ENCODE peak calls at places on chromosomes 2 and 18, in four cellular contexts. E is K562, D is HepG2, V is neural progenitor cell. C is an unnamed sample.

GRCh38 chr2:1010373-1011017 is 59.8 kb downstream of the SNTG2 start:
- DNase-seq in E (no peak), D (no peak), V (peak), C (peak)

GRCh38 chr2:212618636-212619035 is 80.0 kb upstream of the ERBB4 start:
- DNase-seq in E (no peak), D (no peak), V (no peak), C (no peak)

GRCh38 chr2:19158211-19158610 is 200.2 kb downstream of the OSR1 start:
- DNase-seq in E (no peak), D (no peak), V (no peak), C (no peak)

GRCh38 chr2:40543381-40543780 is 91.5 kb upstream of the SLC8A1 start:
- DNase-seq in E (no peak), D (no peak), V (no peak), C (no peak)

GRCh38 chr2:207681431-207681830 is 30.0 kb upstream of the CCNYL1 start:
- DNase-seq in E (no peak), D (no peak), V (no peak), C (no peak)

GRCh38 chr2:62774555-62775366 is 69.2 kb downstream of the EHBP1 start:
- DNase-seq in E (peak), D (peak), V (peak), C (peak)

GRCh38 chr18:21296045-21296444 is 54.0 kb downstream of the GREB1L start:
- DNase-seq in E (no peak), D (no peak), V (no peak), C (no peak)

GRCh38 chr2:238911376-238912227 is 63.7 kb downstream of the TWIST2 start:
- DNase-seq in E (no peak), D (no peak), V (no peak), C (no peak)

GRCh38 chr2:55109219-55109891 is 59.1 kb upstream of the RTN4 start:
- DNase-seq in E (peak), D (peak), V (no peak), C (no peak)

GRCh38 chr2:26484579-26484978 is 6.7 kb upstream of the OTOF start:
- DNase-seq in E (no peak), D (no peak), V (no peak), C (no peak)

GRCh38 chr18:78630356-78630755 is 349.3 kb upstream of the SALL3 start:
- DNase-seq in E (no peak), D (no peak), V (no peak), C (no peak)

GRCh38 chr2:45922577-45922988 is 271.1 kb downstream of the PRKCE start:
- DNase-seq in E (no peak), D (no peak), V (peak), C (no peak)

GRCh38 chr2:85110991-85111560 is 22.1 kb upstream of the TCF7L1 start:
- DNase-seq in E (no peak), D (no peak), V (no peak), C (no peak)

GRCh38 chr2:10047616-10048500 is 4.5 kb downstream of the KLF11 start:
- DNase-seq in E (no peak), D (no peak), V (no peak), C (no peak)

GRCh38 chr2:10045561-10046355 is 2.4 kb downstream of the KLF11 start:
- DNase-seq in E (no peak), D (no peak), V (no peak), C (no peak)

GRCh38 chr2:10043906-10044601 is 704 bp downstream of the KLF11 start:
- DNase-seq in E (peak), D (peak), V (peak), C (peak)

GRCh38 chr2:10048501-10049171 is 5.3 kb downstream of the KLF11 start:
- DNase-seq in E (peak), D (no peak), V (peak), C (peak)

DNA sequence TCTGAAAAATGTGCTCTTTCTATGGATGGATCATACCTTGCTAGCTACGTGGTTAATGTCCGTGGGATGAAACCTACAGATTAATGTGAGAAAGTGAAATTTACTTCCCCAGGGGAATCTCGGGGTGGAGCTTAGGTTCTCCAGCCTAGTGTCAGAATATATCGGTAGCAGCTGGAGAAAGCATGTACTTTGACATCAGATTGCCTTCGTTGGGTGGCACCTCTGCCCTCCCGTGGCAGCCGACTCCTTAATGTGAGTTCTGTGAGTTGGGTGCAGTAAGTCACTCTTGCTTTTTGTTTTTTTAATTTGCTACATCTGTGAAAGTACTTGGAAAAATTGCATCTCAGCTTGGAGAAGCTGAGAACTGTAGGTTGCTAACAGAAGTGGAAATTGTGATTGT is 3.5 kb downstream of the KLF11 start:
- DNase-seq in E (no peak), D (no peak), V (no peak), C (no peak)
- TF ChIP-seq EZH2 in E (no peak), D (no peak), V (no peak), C (no peak)

DNA sequence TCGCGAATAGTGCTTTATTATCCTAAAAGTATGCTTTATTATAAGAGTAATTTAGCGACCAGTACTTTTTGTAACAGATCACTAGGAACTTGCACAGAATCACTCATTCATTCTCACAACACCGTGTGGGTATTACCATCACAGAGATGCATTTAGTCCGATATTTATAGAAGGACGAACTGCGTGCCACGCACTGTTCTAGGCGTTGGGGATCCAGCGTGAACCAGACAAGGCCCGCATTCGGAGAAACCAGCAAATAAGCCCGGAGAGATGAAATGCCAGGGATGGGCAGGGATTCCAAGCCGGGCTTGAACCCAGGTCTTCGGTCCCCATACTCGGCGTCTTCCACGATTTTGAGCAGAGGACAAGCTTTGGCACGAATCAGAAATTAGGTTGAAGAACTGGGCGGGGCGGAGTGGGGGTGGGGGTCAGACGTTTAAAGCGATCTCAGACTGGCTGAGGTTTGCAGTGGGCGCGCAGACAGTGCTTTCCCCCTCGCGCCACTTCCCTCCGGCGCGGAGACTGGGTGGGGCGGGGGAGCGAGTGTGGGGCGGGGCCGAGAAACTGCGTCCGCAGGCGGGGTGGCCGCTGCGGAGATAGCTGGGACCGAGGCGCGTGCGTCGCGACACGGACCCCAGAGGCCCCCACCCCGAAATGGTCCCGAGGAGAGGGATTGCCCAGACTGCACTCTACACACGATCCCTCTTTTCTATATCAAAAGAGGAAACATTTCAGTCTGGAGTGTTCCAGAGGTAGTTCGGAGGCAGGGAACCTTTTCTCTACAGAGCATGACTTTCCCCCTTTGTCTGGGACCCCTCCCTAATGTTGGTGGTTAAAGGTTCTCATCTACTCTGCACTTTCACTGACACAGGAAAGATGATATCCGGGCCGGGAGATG is 1.1 kb upstream of the CXCR4 start:
- DNase-seq in E (peak), D (no peak), V (peak), C (no peak)
- TF ChIP-seq EZH2 in E (no peak), D (no peak), V (no peak), C (peak)

DNA sequence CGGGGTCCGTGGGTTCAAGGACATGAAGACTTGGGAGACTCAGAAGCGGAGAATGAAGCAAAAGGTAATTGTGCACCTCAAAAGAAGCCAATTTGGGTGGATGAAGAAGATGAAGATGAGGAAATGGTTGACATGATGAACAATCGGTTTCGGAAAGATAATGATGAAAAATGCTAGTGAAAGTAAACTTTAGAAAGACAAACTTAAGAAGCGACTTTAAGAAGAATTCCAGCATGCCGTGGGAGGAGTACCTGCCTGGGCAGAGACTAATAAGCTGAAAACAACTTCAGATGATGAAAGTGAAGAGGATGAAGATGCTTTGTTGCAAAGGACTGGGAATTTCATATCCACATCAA is 43.5 kb downstream of the PSTPIP2 start:
- DNase-seq in E (no peak), D (no peak), V (no peak), C (no peak)
- TF ChIP-seq EZH2 in E (no peak), D (no peak), V (peak), C (no peak)

GRCh38 chr2:230946429-230947234 is 21.6 kb upstream of the GPR55 start:
- DNase-seq in E (no peak), D (no peak), V (no peak), C (no peak)
- TF ChIP-seq EZH2 in E (no peak), D (no peak), V (no peak), C (no peak)

DNA sequence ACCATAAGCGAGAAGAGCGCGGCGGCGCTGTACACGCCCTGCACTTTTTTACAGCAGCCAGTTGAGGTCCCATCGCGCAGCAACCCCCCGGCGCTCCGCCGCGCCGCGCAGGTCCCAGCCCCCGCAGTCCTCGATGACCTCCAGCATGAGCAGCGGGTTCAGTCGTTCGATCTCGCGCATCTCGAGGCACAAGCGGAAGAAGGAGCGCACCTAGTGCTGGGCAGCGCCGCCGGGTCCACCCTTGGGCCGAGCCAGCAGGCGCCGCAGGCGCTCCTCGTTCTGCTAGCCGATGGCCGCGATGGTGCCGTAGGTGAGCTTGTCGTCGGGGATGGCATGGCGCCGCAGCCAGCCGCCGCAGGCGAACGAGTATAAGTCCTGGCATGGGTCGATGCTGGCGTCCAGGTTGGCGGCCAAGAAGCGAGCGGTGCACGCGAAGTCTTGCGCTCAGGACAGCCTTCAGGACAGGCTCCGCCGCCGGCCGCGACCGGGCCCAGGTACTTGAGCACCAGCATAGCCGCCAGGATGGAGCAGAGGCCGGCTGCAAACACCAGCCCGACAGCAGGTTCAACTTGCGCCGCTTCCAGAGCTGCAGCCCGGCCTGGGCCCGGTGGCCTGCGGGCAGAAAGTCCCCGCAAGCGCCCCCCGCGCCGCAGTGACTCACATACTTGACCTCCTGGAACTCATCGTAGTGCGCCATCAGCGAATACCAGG is 8.3 kb downstream of the ALPP start:
- DNase-seq in E (no peak), D (no peak), V (peak), C (no peak)
- TF ChIP-seq EZH2 in E (no peak), D (no peak), V (peak), C (no peak)

DNA sequence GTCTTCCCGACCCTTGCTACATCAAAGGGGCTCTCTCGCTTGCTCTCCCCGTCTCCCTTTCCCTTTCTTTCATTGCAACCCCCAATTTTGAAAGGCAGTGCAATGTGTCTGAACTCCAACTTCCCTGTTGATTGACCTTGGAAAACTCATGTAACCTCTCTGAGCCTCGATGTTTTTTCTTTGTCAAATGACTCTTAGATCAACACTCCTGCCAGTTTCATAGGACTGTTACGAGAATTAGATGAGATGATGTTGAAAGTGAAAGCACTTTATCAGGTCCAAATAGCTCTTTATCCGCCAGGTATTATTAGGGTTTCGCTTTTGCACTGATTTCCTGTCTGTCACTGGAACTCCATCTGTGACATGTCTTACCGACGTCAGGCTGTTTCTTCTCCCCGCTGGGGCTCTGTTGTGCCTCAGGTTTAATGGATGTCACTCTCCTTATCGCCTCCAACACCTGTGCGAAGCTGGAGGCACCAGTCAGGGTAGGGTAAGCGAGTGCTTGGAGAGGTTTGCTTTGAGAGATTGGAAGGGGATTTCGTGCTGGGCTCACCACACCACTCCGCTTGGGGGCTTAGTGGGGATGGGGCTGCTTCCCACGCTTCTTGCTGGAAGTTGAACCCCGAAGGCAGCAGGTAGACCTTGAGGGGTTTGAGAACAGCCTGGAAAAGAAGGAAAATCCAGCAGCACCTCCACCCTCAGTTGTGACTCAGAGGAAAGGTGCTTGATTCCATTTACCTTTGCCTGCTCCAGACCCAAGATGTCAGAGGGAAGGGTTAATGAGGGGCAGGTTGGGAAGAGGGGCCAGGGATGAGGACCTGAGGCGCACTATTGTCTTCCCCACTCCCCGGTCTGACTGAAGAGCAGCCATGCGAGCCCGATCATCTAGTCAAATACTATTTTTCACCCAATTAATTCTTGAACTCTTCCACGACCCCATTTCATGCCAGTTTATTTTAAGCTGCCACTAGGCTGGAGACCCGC is 4.3 kb downstream of the GAD1 start:
- DNase-seq in E (peak), D (no peak), V (no peak), C (no peak)
- TF ChIP-seq EZH2 in E (no peak), D (no peak), V (peak), C (no peak)

GRCh38 chr2:3951131-3951954 is 248.0 kb downstream of the DCDC2C start:
- DNase-seq in E (no peak), D (no peak), V (no peak), C (no peak)
- TF ChIP-seq EZH2 in E (no peak), D (no peak), V (no peak), C (no peak)

GRCh38 chr2:233935426-233935825 is 18.3 kb downstream of the TRPM8 start:
- DNase-seq in E (no peak), D (no peak), V (no peak), C (no peak)

GRCh38 chr2:233942731-233943130 is 25.6 kb downstream of the TRPM8 start:
- DNase-seq in E (no peak), D (no peak), V (no peak), C (no peak)

GRCh38 chr2:233936089-233936488 is 18.9 kb downstream of the TRPM8 start:
- DNase-seq in E (no peak), D (no peak), V (no peak), C (no peak)

GRCh38 chr2:233940376-233941276 is 23.5 kb downstream of the TRPM8 start:
- DNase-seq in E (no peak), D (no peak), V (no peak), C (no peak)

GRCh38 chr2:233938676-233939370 is 21.6 kb downstream of the TRPM8 start:
- DNase-seq in E (no peak), D (no peak), V (no peak), C (no peak)
- TF ChIP-seq EZH2 in E (no peak), D (no peak), V (no peak), C (no peak)

GRCh38 chr18:37565138-37565984 is at the start of gene CELF4:
- DNase-seq in E (no peak), D (no peak), V (peak), C (no peak)
- TF ChIP-seq EZH2 in E (no peak), D (no peak), V (peak), C (peak)

GRCh38 chr2:232418466-232419244 is 12.0 kb downstream of the ALPG start:
- DNase-seq in E (peak), D (no peak), V (peak), C (no peak)
- TF ChIP-seq EZH2 in E (no peak), D (no peak), V (no peak), C (no peak)